ENCODE peak calls at places on chromosomes 3 and 15, in five cellular contexts. Z, W, M, V and H are unnamed samples.

GRCh38 chr15:37394402-37395099 is 294.2 kb upstream of the MEIS2 start:
- DNase-seq in M (no peak), V (no peak), W (no peak), Z (no peak), H (no peak)

GRCh38 chr15:27058939-27059338 is 88.0 kb downstream of the GABRG3 start:
- DNase-seq in W (no peak), M (no peak), V (no peak), Z (no peak), H (no peak)

GRCh38 chr15:66805207-66805975 is 103.4 kb downstream of the SMAD6 start:
- DNase-seq in Z (no peak), M (no peak), V (no peak), W (no peak), H (no peak)

GRCh38 chr3:15217841-15218267 is 11.8 kb downstream of the CAPN7 start:
- DNase-seq in M (no peak), Z (no peak), V (no peak), W (no peak), H (no peak)

GRCh38 chr3:41893977-41894376 is 67.9 kb downstream of the ULK4 start:
- DNase-seq in V (peak), M (no peak), Z (peak), W (no peak), H (no peak)

GRCh38 chr3:27423463-27423862 is 54.3 kb upstream of the NEK10 start:
- DNase-seq in W (no peak), Z (peak), M (no peak), V (no peak), H (no peak)

GRCh38 chr3:112117826-112118571 is 15.0 kb downstream of the GCSAM start:
- DNase-seq in M (no peak), Z (no peak), W (no peak), V (no peak), H (no peak)

GRCh38 chr3:167691366-167691765 is 37.6 kb upstream of the WDR49 start:
- DNase-seq in M (peak), V (no peak), W (no peak), Z (no peak), H (peak)

GRCh38 chr15:77282333-77282732 is 137.6 kb downstream of the PEAK1 start:
- DNase-seq in V (no peak), Z (no peak), W (no peak), M (no peak), H (no peak)

DNA sequence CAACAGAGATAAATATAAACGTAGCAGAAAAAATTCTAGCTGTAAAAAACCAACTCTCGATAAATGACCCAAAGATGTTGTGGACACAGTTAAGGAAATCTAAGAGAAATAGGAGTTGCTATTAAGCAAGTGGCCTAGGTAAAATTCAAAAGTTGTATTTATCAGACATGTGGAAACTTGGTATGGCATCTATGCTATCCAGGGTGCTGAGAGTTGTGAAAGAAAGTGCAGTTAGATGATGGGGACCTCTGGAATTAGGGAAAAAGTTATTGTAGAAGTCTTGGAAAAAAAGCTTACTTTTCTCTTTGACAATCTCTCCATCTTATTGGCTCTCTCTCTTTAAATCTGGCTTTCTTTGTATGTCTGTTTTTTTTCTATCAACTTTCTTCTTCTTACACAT is 1090.9 kb downstream of the TBL1XR1 start:
- DNase-seq in M (no peak), V (no peak), Z (no peak), W (no peak), H (no peak)
- TF ChIP-seq CTCF in M (no peak), V (no peak), Z (no peak), W (no peak), H (no peak)

DNA sequence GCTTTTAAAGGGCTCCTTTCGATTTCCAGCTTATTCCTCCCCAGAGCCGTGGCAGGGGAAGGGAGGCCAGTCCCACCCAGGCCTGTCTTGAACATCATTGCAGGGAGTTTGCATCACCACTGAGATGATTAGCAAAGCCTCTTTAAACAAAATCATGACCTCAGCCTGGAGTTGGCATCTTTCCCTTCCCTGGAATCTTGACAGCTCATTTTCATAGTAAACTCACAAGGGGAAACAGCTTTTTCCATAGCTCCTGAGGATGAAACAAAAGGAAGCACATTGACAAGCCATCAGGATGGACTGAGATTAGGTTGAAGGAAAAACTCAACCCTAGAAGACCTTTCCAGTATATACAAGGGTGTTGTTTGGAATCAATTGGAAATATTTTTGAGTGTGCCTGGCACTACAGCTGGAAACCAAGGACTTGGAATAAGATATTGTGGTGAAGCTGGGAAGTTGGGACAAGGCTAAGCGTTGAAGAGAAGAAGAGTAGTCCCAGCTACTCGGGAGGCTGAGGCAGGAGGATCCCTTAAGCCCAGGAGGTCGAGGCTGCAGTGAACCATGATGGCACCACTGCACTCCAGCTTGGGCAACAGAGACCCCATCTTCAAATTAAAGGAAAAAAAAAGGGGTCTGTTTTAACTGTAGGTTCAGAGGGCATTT is 3.1 kb upstream of the LARP6 start:
- DNase-seq in W (no peak), M (no peak), Z (peak), V (peak), H (no peak)
- H3K4me3 ChIP-seq in W (no peak), M (no peak), Z (no peak), V (no peak), H (no peak)

GRCh38 chr15:58241872-58242271 is 103.7 kb downstream of the AQP9 start:
- DNase-seq in Z (no peak), W (no peak), V (no peak), M (no peak), H (no peak)
- TF ChIP-seq CTCF in Z (no peak), W (peak), V (no peak), M (no peak), H (no peak)

GRCh38 chr3:64561503-64561810 is 126.3 kb downstream of the ADAMTS9 start:
- DNase-seq in V (no peak), W (no peak), Z (no peak), M (no peak), H (no peak)
- H3K4me3 ChIP-seq in V (no peak), W (peak), Z (no peak), M (no peak), H (no peak)

GRCh38 chr3:30605706-30606300 is 598 bp upstream of the TGFBR2 start:
- DNase-seq in Z (peak), W (no peak), V (peak), M (no peak), H (no peak)

GRCh38 chr3:30607032-30607833 is 832 bp downstream of the TGFBR2 start:
- DNase-seq in W (peak), Z (peak), V (peak), M (no peak), H (peak)

GRCh38 chr3:30604566-30604965 is 1.8 kb upstream of the TGFBR2 start:
- DNase-seq in Z (no peak), W (no peak), M (no peak), V (no peak), H (no peak)

GRCh38 chr3:30605005-30605404 is 1.4 kb upstream of the TGFBR2 start:
- DNase-seq in Z (no peak), W (no peak), V (no peak), M (no peak), H (no peak)

GRCh38 chr3:30606301-30607031 is at the start of gene TGFBR2:
- DNase-seq in V (peak), W (peak), Z (peak), M (peak), H (peak)
- TF ChIP-seq CTCF in V (no peak), W (peak), Z (peak), M (no peak), H (no peak)

GRCh38 chr15:88897456-88898194 is 2.3 kb upstream of the HAPLN3 start:
- DNase-seq in V (peak), Z (peak), W (peak), M (no peak), H (no peak)
- H3K4me3 ChIP-seq in V (no peak), Z (no peak), W (no peak), M (no peak), H (no peak)

GRCh38 chr15:97023131-97023844 is 692.8 kb downstream of the NR2F2 start:
- DNase-seq in Z (no peak), M (no peak), V (no peak), W (no peak), H (no peak)

GRCh38 chr15:97026781-97027180 is 696.3 kb downstream of the NR2F2 start:
- DNase-seq in V (no peak), W (no peak), Z (no peak), M (no peak), H (no peak)

GRCh38 chr15:97030251-97030650 is 699.8 kb downstream of the NR2F2 start:
- DNase-seq in M (no peak), Z (no peak), W (no peak), V (no peak), H (no peak)

GRCh38 chr15:97027772-97028171 is 697.3 kb downstream of the NR2F2 start:
- DNase-seq in M (no peak), Z (no peak), W (no peak), V (no peak), H (no peak)
- TF ChIP-seq CTCF in M (no peak), Z (no peak), W (no peak), V (no peak), H (no peak)

DNA sequence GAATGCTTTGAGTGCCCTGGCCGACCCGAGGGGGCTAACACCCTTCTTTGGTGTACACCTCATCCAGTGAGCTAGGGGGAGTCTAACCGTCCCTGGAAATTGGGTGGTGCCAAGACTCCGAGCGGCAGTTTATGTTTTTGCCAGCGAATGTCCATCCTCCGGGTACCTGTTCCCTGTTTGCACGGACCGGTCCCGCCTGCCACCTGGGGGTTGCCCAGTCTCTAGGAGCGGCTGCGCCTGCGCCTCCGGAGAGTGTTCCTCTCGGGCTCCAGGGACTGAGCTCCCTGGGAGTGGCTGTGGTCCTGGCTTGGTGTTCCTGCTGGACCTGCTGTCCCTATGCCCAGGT is 913 bp upstream of the WNT7A start:
- DNase-seq in W (peak), M (no peak), V (no peak), Z (no peak), H (no peak)
- H3K4me3 ChIP-seq in W (no peak), M (no peak), V (no peak), Z (peak), H (no peak)